ENCODE peak calls at places on chromosomes 16 and 17, in ten cellular contexts. E is HFFc6; O is astrocyte of the spinal cord; C is choroid plexus epithelial cell; W is heart left ventricle; H is nephron progenitor cell; K is CD4-positive, alpha-beta T cell; M is right atrium auricular region; Z is HCT116; Q is bronchial epithelial cell. A is an unnamed sample.

GRCh38 chr16:9159839-9160550 is 68.6 kb downstream of the HAPSTR1 start:
- DNase-seq in Z (peak), O (peak), W (no peak), K (no peak), E (peak), C (peak), M (no peak), H (peak), Q (peak), A (peak)

GRCh38 chr17:18028684-18029540 is 10.1 kb downstream of the ATPAF2 start:
- DNase-seq in H (no peak), W (no peak), K (no peak), Z (no peak), M (no peak), Q (no peak), O (no peak), E (no peak), C (no peak), A (no peak)

GRCh38 chr17:41008811-41009210 is at the start of gene KRTAP3-1:
- DNase-seq in H (no peak), C (no peak), E (no peak), M (no peak), Z (no peak), W (no peak), O (no peak), Q (no peak), K (no peak), A (no peak)

GRCh38 chr16:66842765-66843164 is 1.4 kb upstream of the CA7 start:
- DNase-seq in Q (peak), M (no peak), Z (no peak), K (no peak), O (peak), C (peak), W (no peak), H (no peak), E (no peak), A (no peak)

GRCh38 chr17:21039839-21040575 is 2.8 kb downstream of the USP22 start:
- DNase-seq in Q (peak), H (no peak), M (no peak), O (peak), Z (peak), E (peak), K (no peak), W (no peak), C (peak), A (no peak)

GRCh38 chr16:48165961-48166578 is 10.3 kb upstream of the ABCC12 start:
- DNase-seq in O (peak), M (no peak), Q (peak), K (no peak), Z (no peak), H (no peak), W (no peak), E (peak), C (peak), A (no peak)

GRCh38 chr17:19724501-19725420 is 8.4 kb upstream of the SLC47A2 start:
- DNase-seq in C (no peak), E (no peak), Z (no peak), W (peak), K (peak), Q (peak), O (no peak), M (peak), H (no peak), A (no peak)

GRCh38 chr17:49851387-49852291 is 3.8 kb upstream of the TAC4 start:
- DNase-seq in H (peak), O (peak), K (peak), Z (no peak), M (peak), E (peak), W (peak), Q (peak), C (peak), A (peak)

GRCh38 chr17:55433629-55434422 is 12.2 kb upstream of the MMD start:
- DNase-seq in Z (no peak), Q (peak), M (no peak), E (peak), H (no peak), C (peak), W (no peak), O (peak), K (no peak), A (no peak)

GRCh38 chr17:3799181-3799627 is 1.8 kb downstream of the ITGAE start:
- DNase-seq in Z (no peak), E (no peak), C (no peak), W (no peak), M (no peak), Q (no peak), K (no peak), H (no peak), O (no peak), A (no peak)

GRCh38 chr16:20049831-20050230 is 23.9 kb downstream of the GPR139 start:
- DNase-seq in H (no peak), M (no peak), C (no peak), O (no peak), E (no peak), K (no peak), Z (no peak), W (no peak), Q (no peak), A (no peak)

GRCh38 chr17:66829883-66830282 is 5.0 kb upstream of the CACNG5 start:
- DNase-seq in H (peak), E (no peak), K (no peak), M (no peak), Z (no peak), W (no peak), Q (no peak), C (no peak), O (no peak), A (no peak)

GRCh38 chr16:10738231-10739077 is 5.2 kb upstream of the NUBP1 start:
- DNase-seq in M (peak), W (peak), K (no peak), C (peak), O (peak), H (no peak), Z (peak), Q (peak), E (peak), A (no peak)

GRCh38 chr16:70730944-70731343 is 45.1 kb upstream of the MTSS2 start:
- DNase-seq in C (no peak), E (no peak), H (no peak), W (no peak), O (no peak), Q (no peak), M (no peak), Z (no peak), K (no peak), A (no peak)

GRCh38 chr17:7137182-7137943 is 22.7 kb upstream of the ASGR2 start:
- DNase-seq in K (no peak), C (peak), Q (no peak), O (no peak), H (no peak), E (no peak), W (no peak), M (no peak), Z (no peak), A (no peak)

DNA sequence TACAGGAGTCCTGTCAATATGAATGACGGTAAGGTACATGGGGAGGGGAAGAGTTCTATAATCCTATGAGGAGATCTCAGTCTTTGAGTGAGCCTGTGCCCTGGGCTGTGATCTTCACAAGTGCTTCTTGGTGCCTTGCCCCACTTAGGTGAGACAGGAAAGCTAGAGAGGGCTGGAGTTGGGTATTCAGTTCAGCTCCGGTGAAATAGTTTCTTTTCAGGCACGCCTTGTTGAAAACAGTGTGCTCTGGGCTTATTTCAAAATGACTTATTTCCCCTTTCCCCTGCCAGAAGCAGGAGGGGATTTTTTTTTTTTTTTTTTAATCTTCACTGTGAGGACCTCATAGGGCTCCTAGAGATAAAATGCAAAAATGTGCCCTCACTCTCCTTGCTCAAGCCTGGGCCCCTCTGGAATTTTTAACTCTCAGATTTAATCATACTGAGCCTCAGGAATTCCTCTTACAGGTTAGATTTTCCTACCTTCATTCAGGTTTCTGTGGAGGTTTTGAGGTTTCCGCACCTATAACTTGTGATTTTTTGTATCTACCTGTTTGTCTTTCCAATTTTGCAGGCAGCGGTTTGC is 27.3 kb downstream of the MOSMO start:
- DNase-seq in M (no peak), C (no peak), Z (no peak), O (no peak), W (no peak), Q (no peak), E (no peak), K (no peak), H (no peak), A (no peak)
- TF ChIP-seq CTCF in M (no peak), C (no peak), Z (no peak), O (no peak), W (no peak), Q (no peak), E (no peak), K (no peak), H (no peak), A (no peak)

GRCh38 chr17:75323043-75323591 is 33.9 kb upstream of the SLC25A19 start:
- DNase-seq in Q (peak), C (peak), K (peak), H (peak), W (peak), O (peak), E (peak), Z (peak), M (peak), A (peak)
- TF ChIP-seq CTCF in Q (peak), C (peak), K (peak), H (peak), W (peak), O (peak), E (peak), Z (peak), M (peak), A (peak)

GRCh38 chr17:58172369-58173071 is 5.7 kb downstream of the OR4D2 start:
- DNase-seq in O (peak), E (no peak), H (no peak), C (peak), W (no peak), M (no peak), Q (peak), Z (peak), K (peak), A (no peak)
- TF ChIP-seq CTCF in O (peak), E (peak), H (peak), C (peak), W (peak), M (peak), Q (peak), Z (peak), K (peak), A (peak)

DNA sequence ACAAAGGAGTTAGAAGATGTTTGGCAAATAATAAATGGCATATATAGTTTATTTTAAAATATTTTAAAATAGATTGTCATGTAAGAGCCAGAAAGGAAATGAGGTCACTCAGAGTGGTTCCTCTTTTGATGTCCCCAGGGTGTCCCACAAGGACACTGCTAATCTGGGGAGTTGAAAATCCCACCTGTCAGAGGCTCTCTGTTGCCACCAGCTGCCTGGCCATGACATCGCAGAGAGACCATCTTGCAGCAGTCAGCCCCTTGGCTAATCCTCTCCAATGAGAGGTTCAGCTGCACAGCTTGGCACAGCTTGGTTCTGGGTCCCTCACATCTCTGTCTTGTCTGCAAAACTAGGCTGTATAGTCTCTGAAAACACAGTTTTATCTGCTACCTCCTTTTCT is 11.0 kb upstream of the RBFOX1 start:
- DNase-seq in Z (no peak), Q (no peak), W (no peak), H (no peak), O (no peak), K (no peak), M (no peak), E (no peak), C (no peak), A (no peak)
- TF ChIP-seq CTCF in Z (no peak), Q (no peak), W (no peak), H (no peak), O (no peak), K (no peak), M (no peak), E (no peak), C (no peak), A (no peak)

A was measured in progenitor cell of endocrine pancreas.